ENCODE peak calls at places on chromosomes 6 and 20, in seven cellular contexts. J is PC-9, M is thoracic aorta, D is heart left ventricle, H is GM23338, W is upper lobe of right lung, R is heart right ventricle. V is an unnamed sample. For H3K27me3, the result is how much of the 10 kb centered on the place peaks cover.

GRCh38 chr6:22826961-22827360 is 257.6 kb downstream of the HDGFL1 start:
- DNase-seq in R (no peak), H (no peak), M (no peak), J (peak), W (no peak), D (no peak), V (no peak)

GRCh38 chr6:130708338-130708737 is 118.9 kb upstream of the SMLR1 start:
- DNase-seq in D (no peak), J (no peak), W (no peak), M (no peak), R (no peak), H (no peak), V (peak)

GRCh38 chr6:106557837-106558236 is 71.5 kb downstream of the RTN4IP1 start:
- DNase-seq in D (no peak), W (no peak), J (peak), R (no peak), H (no peak), M (no peak), V (no peak)

GRCh38 chr6:73050706-73051105 is 174.6 kb downstream of the KHDC1L start:
- DNase-seq in H (no peak), M (no peak), J (no peak), D (no peak), R (no peak), W (no peak), V (no peak)

GRCh38 chr6:105892577-105893262 is 193.4 kb upstream of the PRDM1 start:
- DNase-seq in D (no peak), W (no peak), R (no peak), M (no peak), J (no peak), H (no peak), V (no peak)

GRCh38 chr20:32681175-32682084 is 7.7 kb upstream of the C20orf203 start:
- DNase-seq in H (peak), D (no peak), R (no peak), M (no peak), W (no peak), J (peak), V (no peak)

GRCh38 chr6:159170999-159171712 is 2.0 kb downstream of the FNDC1 start:
- DNase-seq in R (no peak), J (no peak), D (no peak), H (no peak), M (no peak), W (no peak), V (peak)

GRCh38 chr6:123803862-123804681 is at the start of gene NKAIN2:
- DNase-seq in H (peak), M (no peak), R (peak), W (peak), D (no peak), J (no peak), V (no peak)

GRCh38 chr6:110529355-110529754 is 52.9 kb upstream of the SLC22A16 start:
- DNase-seq in W (no peak), D (no peak), H (no peak), R (no peak), M (no peak), J (peak), V (no peak)

GRCh38 chr6:159174263-159174974 is 5.2 kb downstream of the FNDC1 start:
- DNase-seq in D (peak), J (peak), H (peak), R (peak), M (peak), W (peak), V (peak)

GRCh38 chr6:72715119-72715518 is 93.3 kb downstream of the KCNQ5 start:
- DNase-seq in M (no peak), D (no peak), J (no peak), R (no peak), H (peak), W (no peak), V (no peak)

GRCh38 chr6:34745277-34746103 is 11.8 kb upstream of the SNRPC start:
- DNase-seq in J (peak), D (no peak), R (no peak), W (no peak), M (no peak), H (no peak), V (no peak)

GRCh38 chr20:32163951-32164350 is 43.6 kb downstream of the PLAGL2 start:
- DNase-seq in M (no peak), R (no peak), D (no peak), W (no peak), H (no peak), J (no peak), V (no peak)

GRCh38 chr6:60867548-60867947 is 1418.5 kb downstream of the KHDRBS2 start:
- DNase-seq in D (no peak), R (no peak), M (no peak), W (no peak), H (peak), J (no peak), V (no peak)

GRCh38 chr6:36115412-36115811 is 14.9 kb upstream of the MAPK13 start:
- DNase-seq in M (no peak), J (no peak), R (no peak), D (no peak), H (no peak), W (no peak), V (no peak)

GRCh38 chr20:58196402-58197184 is 31.9 kb downstream of the ANKRD60 start:
- DNase-seq in H (no peak), J (no peak), D (no peak), R (no peak), M (no peak), W (no peak), V (no peak)

GRCh38 chr20:17495826-17496225 is 35.4 kb downstream of the BFSP1 start:
- DNase-seq in J (no peak), H (no peak), M (no peak), D (no peak), W (no peak), R (no peak), V (peak)

GRCh38 chr6:51049983-51050877 is 231.6 kb downstream of the TFAP2B start:
- DNase-seq in R (no peak), D (no peak), H (no peak), W (no peak), M (no peak), J (no peak), V (no peak)

DNA sequence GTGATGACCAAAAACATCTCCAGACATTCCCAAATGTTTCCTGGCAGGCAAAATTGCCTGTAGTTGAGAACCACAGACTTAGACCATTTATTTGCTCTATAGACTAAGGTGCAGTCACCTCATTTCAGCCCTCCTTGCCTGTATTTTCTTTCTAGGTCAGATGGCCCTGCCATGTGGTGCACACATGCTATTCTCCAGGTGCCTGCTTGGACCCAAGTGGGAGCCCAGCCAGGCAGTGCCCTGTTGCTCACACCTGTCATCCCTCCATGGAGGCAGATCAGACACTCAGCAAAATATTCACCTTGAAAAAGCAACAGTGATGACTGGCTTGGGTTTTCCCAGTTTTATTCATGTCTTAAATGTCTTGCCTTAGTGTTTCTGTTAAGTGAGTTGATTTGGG is 311.4 kb downstream of the TFAP2C start:
- DNase-seq in R (no peak), D (no peak), H (no peak), M (no peak), W (no peak), J (no peak), V (no peak)
- H3K27me3 ChIP-seq in R (under half), D (under half), H (under half), M (under half), W (under half), J (under half), V (under half)

GRCh38 chr6:40587240-40588069 is at the start of gene LRFN2:
- DNase-seq in M (no peak), R (peak), W (peak), H (peak), D (peak), J (no peak), V (peak)

GRCh38 chr6:40585661-40586269 is 1.4 kb downstream of the LRFN2 start:
- DNase-seq in W (no peak), R (no peak), M (no peak), H (peak), D (no peak), J (no peak), V (no peak)

GRCh38 chr6:40588070-40588384 is 863 bp upstream of the LRFN2 start:
- DNase-seq in M (no peak), R (no peak), D (no peak), J (no peak), H (no peak), W (no peak), V (no peak)

GRCh38 chr6:40586369-40586768 is 795 bp downstream of the LRFN2 start:
- DNase-seq in J (no peak), R (no peak), D (no peak), M (no peak), H (no peak), W (no peak), V (no peak)

DNA sequence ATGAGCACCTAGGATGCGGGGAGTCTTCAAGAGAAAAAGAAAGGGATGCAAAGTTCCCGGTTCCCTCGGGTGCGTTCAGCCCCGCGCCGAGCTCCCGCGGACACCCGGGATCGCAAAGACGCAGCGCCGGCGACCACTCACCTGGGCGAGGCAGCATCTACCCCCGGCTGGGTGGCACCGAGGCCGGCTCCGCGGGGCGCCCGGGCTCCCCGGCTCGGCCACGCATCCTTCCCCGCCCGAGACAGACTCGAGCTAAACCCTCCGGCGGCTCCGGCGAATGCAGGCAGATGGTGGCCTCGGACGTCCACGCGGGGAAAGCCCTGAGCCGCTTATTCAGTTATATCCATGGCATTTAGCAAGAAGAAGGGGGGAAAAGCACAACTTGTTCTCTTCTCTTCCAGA is 363 bp downstream of the LRFN2 start:
- DNase-seq in J (no peak), D (no peak), M (no peak), R (no peak), W (no peak), H (no peak), V (no peak)
- H3K27me3 ChIP-seq in J (under half), D (half or more), M (under half), R (half or more), W (half or more), H (under half), V (under half)

DNA sequence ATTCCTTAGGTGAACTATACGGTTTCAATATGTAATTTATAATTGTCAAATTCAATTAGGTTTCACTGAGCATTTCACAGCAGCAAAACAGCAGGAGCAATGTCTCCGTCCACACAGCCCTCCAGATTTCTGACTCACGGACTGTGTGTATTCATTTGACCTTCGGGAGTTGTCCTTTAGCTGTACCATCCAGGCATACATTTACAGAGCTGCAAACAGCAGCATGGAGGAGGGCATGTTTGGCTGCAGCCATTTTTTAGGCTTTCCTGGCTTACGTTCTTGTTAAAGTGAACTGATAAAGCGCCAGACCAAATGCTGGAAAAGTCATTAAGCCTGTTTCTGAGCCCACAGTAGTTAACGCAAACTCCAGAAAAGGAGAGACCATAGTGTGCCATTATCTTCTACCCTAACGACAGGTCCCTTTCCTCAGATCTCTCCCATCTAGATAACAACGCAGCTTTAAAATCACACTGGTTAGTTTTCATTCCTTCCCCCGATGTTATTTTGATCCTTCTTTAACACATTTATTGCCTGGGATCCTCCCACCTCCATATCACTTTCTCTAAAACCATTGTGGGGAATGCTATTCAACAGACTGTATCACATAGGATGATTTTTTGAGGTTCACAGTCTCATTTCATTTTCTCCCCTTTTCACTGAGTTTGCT is 18.3 kb downstream of the FOXC1 start:
- DNase-seq in R (no peak), J (no peak), M (no peak), W (no peak), H (no peak), D (no peak), V (no peak)
- H3K27me3 ChIP-seq in R (under half), J (under half), M (under half), W (half or more), H (half or more), D (under half), V (under half)

GRCh38 chr6:44272529-44272928 is 2.3 kb downstream of the TMEM151B start:
- DNase-seq in H (no peak), M (no peak), J (no peak), R (no peak), W (no peak), D (no peak), V (no peak)
- H3K27me3 ChIP-seq in H (under half), M (under half), J (under half), R (half or more), W (half or more), D (half or more), V (under half)

DNA sequence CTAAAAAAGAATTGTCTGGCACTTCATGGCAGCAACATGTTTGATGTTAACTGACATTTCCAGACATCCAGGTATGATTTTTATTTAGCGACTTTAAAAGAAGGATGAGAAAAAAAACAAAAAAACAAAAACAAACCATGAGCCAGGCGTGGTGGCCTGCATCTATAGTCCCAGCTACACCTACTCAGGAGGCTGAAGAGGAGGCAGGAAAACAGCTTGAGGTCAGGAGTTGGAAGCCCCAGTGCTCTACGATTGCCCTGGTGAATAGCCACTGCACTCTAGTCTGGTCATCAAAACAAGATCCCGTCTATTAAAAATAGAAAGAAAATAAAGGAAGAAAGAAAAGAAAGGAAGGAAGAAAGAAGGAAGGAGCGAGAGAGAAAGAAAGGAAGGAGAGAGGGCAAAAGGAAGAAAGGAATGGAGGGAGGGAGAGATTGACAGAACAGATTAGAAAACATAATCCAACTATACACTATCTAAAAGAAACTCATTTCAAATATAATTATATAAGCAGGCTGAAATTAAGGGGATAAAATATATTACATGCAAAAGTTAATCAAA is 141.6 kb downstream of the TRIM27 start:
- DNase-seq in M (no peak), R (no peak), J (no peak), H (no peak), D (no peak), W (no peak), V (no peak)
- H3K27me3 ChIP-seq in M (under half), R (half or more), J (under half), H (half or more), D (half or more), W (half or more), V (half or more)

GRCh38 chr20:25065625-25066338 is 7.8 kb upstream of the ACSS1 start:
- DNase-seq in R (peak), M (no peak), J (peak), H (peak), D (no peak), W (peak), V (no peak)
- H3K27me3 ChIP-seq in R (under half), M (under half), J (under half), H (under half), D (under half), W (under half), V (under half)

GRCh38 chr20:21513881-21514540 is at the start of gene NKX2-2:
- DNase-seq in R (no peak), D (no peak), J (no peak), H (peak), M (no peak), W (no peak), V (peak)

GRCh38 chr20:21513181-21513663 is 642 bp downstream of the NKX2-2 start:
- DNase-seq in R (no peak), W (no peak), J (no peak), M (no peak), D (no peak), H (peak), V (peak)

GRCh38 chr20:21515300-21516179 is 1.7 kb upstream of the NKX2-2 start:
- DNase-seq in W (no peak), J (no peak), M (no peak), R (no peak), H (peak), D (no peak), V (peak)

GRCh38 chr20:21516180-21516567 is 2.3 kb upstream of the NKX2-2 start:
- DNase-seq in D (no peak), R (no peak), M (no peak), W (no peak), J (no peak), H (no peak), V (no peak)

GRCh38 chr20:21514553-21515251 is 838 bp upstream of the NKX2-2 start:
- DNase-seq in J (no peak), H (peak), D (no peak), W (no peak), M (no peak), R (no peak), V (peak)
- H3K27me3 ChIP-seq in J (under half), H (half or more), D (half or more), W (half or more), M (under half), R (half or more), V (under half)

GRCh38 chr20:56731041-56731440 is 101.9 kb downstream of the TFAP2C start:
- DNase-seq in J (no peak), D (no peak), H (no peak), M (no peak), W (no peak), R (no peak), V (no peak)
- H3K27me3 ChIP-seq in J (under half), D (under half), H (under half), M (under half), W (under half), R (under half), V (under half)

V was measured in SJSA1.